ENCODE peak calls at places on chromosomes 3 and 15, in seven cellular contexts. V is RPMI8226; G is activated T-helper 1 cell treated with anti-CD3 and anti-CD28 coated beads, Interleukin-12 subunit alpha, Interleukin-12 subunit beta, Interleukin-2, Interleukin-4 antibody, amounts not matched to agents 30 ng/mL and 10 ng/mL and 1 ng/mL, durations not matched to agents 14 hours and 24 hours and 36 hours; Z is AG08395; O is adrenal gland; N is LoVo; Y is iPS DF 19.7. K is an unnamed sample.

GRCh38 chr15:81880833-81881232 is 165.0 kb downstream of the MEX3B start:
- DNase-seq in V (no peak), G (no peak), Z (no peak), O (no peak), N (no peak), Y (no peak), K (no peak)

GRCh38 chr15:79004336-79004735 is 59.5 kb upstream of the CTSH start:
- DNase-seq in V (peak), G (no peak), Z (peak), O (no peak), N (peak), Y (peak), K (no peak)

GRCh38 chr3:17420668-17421067 is 321.8 kb downstream of the TBC1D5 start:
- DNase-seq in V (no peak), G (no peak), Z (no peak), O (no peak), N (no peak), Y (no peak), K (no peak)

GRCh38 chr15:92666780-92667179 is 11.2 kb upstream of the FAM174B start:
- DNase-seq in V (no peak), G (no peak), Z (peak), O (peak), N (no peak), Y (no peak), K (no peak)

GRCh38 chr15:83694030-83694429 is 40.1 kb downstream of the ADAMTSL3 start:
- DNase-seq in V (no peak), G (no peak), Z (no peak), O (no peak), N (no peak), Y (peak), K (no peak)

GRCh38 chr3:59446775-59447465 is 397.1 kb upstream of the CFAP20DC start:
- DNase-seq in V (no peak), G (no peak), Z (no peak), O (no peak), N (no peak), Y (no peak), K (peak)

GRCh38 chr3:98991393-98991792 is 89.9 kb upstream of the DCBLD2 start:
- DNase-seq in V (no peak), G (no peak), Z (peak), O (no peak), N (no peak), Y (no peak), K (no peak)

GRCh38 chr3:124461838-124462632 is 268.2 kb upstream of the UMPS start:
- DNase-seq in V (no peak), G (no peak), Z (no peak), O (no peak), N (no peak), Y (no peak), K (no peak)

GRCh38 chr15:84924074-84924700 is 39.7 kb downstream of the SLC28A1 start:
- DNase-seq in V (no peak), G (no peak), Z (no peak), O (no peak), N (no peak), Y (no peak), K (no peak)

GRCh38 chr3:117019082-117019713 is 309.6 kb downstream of the TUSC7 start:
- DNase-seq in V (peak), G (peak), Z (peak), O (peak), N (peak), Y (peak), K (peak)

GRCh38 chr3:52436500-52437106 is 8.3 kb downstream of the SEMA3G start:
- DNase-seq in V (no peak), G (no peak), Z (peak), O (no peak), N (no peak), Y (no peak), K (no peak)

GRCh38 chr15:31523655-31524049 is 197.0 kb downstream of the KLF13 start:
- DNase-seq in V (no peak), G (no peak), Z (no peak), O (no peak), N (no peak), Y (no peak), K (no peak)

GRCh38 chr3:10356461-10356897 is 35.6 kb upstream of the SEC13 start:
- DNase-seq in V (no peak), G (no peak), Z (no peak), O (no peak), N (no peak), Y (no peak), K (peak)

GRCh38 chr3:192819001-192819569 is 91.7 kb upstream of the FGF12 start:
- DNase-seq in V (no peak), G (peak), Z (peak), O (peak), N (peak), Y (no peak), K (no peak)

GRCh38 chr15:29613951-29614382 is 208.3 kb downstream of the TJP1 start:
- DNase-seq in V (peak), G (no peak), Z (no peak), O (no peak), N (peak), Y (no peak), K (peak)

GRCh38 chr3:46368569-46368968 is 2.2 kb upstream of the CCR5 start:
- DNase-seq in V (peak), G (peak), Z (no peak), O (peak), N (no peak), Y (peak), K (no peak)

GRCh38 chr3:127998596-127998995 is 53.6 kb upstream of the SEC61A1 start:
- DNase-seq in V (no peak), G (no peak), Z (no peak), O (peak), N (no peak), Y (no peak), K (no peak)

GRCh38 chr3:43455233-43455632 is 166.6 kb downstream of the ANO10 start:
- DNase-seq in V (no peak), G (no peak), Z (peak), O (peak), N (peak), Y (no peak), K (no peak)

GRCh38 chr3:5479229-5479799 is 291.8 kb downstream of the EDEM1 start:
- DNase-seq in V (no peak), G (no peak), Z (no peak), O (no peak), N (peak), Y (no peak), K (no peak)

GRCh38 chr3:170012683-170013400 is 25.0 kb upstream of the GPR160 start:
- DNase-seq in V (no peak), G (no peak), Z (no peak), O (no peak), N (no peak), Y (no peak), K (no peak)

GRCh38 chr15:67051088-67051659 is 14.2 kb upstream of the SMAD3 start:
- DNase-seq in V (no peak), G (no peak), Z (no peak), O (no peak), N (no peak), Y (no peak), K (no peak)

GRCh38 chr3:58955308-58955707 is 94.5 kb downstream of the CFAP20DC start:
- DNase-seq in V (no peak), G (no peak), Z (no peak), O (no peak), N (no peak), Y (no peak), K (no peak)

GRCh38 chr15:98555173-98555515 is 93.2 kb upstream of the IGF1R start:
- DNase-seq in V (no peak), G (no peak), Z (no peak), O (no peak), N (no peak), Y (no peak), K (no peak)

GRCh38 chr15:69697913-69698312 is 245.3 kb downstream of the RPLP1 start:
- DNase-seq in V (peak), G (no peak), Z (no peak), O (no peak), N (no peak), Y (no peak), K (peak)

GRCh38 chr3:142645236-142645793 is 49.1 kb downstream of the PLS1 start:
- DNase-seq in V (no peak), G (no peak), Z (no peak), O (no peak), N (peak), Y (no peak), K (no peak)

GRCh38 chr3:159904911-159905310 is 83.7 kb upstream of the IL12A start:
- DNase-seq in V (no peak), G (no peak), Z (no peak), O (no peak), N (no peak), Y (no peak), K (no peak)

GRCh38 chr3:47578691-47579632 is at the start of gene CSPG5:
- DNase-seq in V (peak), G (peak), Z (peak), O (no peak), N (peak), Y (no peak), K (peak)

GRCh38 chr3:120071259-120071658 is 23.0 kb downstream of the GSK3B start:
- DNase-seq in V (no peak), G (no peak), Z (no peak), O (no peak), N (no peak), Y (no peak), K (no peak)

GRCh38 chr3:36058404-36059035 is 321.8 kb upstream of the STAC start:
- DNase-seq in V (no peak), G (no peak), Z (no peak), O (no peak), N (no peak), Y (no peak), K (no peak)

GRCh38 chr3:45583021-45583851 is 11.3 kb upstream of the LIMD1 start:
- DNase-seq in V (peak), G (no peak), Z (no peak), O (peak), N (no peak), Y (no peak), K (peak)

GRCh38 chr3:54339608-54340007 is 217.3 kb downstream of the CACNA2D3 start:
- DNase-seq in V (no peak), G (no peak), Z (no peak), O (no peak), N (no peak), Y (no peak), K (no peak)

GRCh38 chr15:78077053-78077859 is at the start of gene TBC1D2B:
- DNase-seq in V (peak), G (peak), Z (peak), O (peak), N (peak), Y (no peak), K (peak)

GRCh38 chr3:197080344-197080743 is 50.7 kb upstream of the MELTF start:
- DNase-seq in V (no peak), G (no peak), Z (no peak), O (no peak), N (no peak), Y (no peak), K (no peak)

GRCh38 chr3:49386056-49386756 is 25.6 kb downstream of the RHOA start:
- DNase-seq in V (no peak), G (no peak), Z (no peak), O (no peak), N (no peak), Y (no peak), K (no peak)

GRCh38 chr3:125332504-125332903 is 42.6 kb downstream of the ZNF148 start:
- DNase-seq in V (no peak), G (no peak), Z (no peak), O (no peak), N (no peak), Y (no peak), K (no peak)

GRCh38 chr15:48395532-48396011 is 64.3 kb downstream of the DUT start:
- DNase-seq in V (no peak), G (no peak), Z (peak), O (no peak), N (no peak), Y (no peak), K (no peak)

GRCh38 chr3:133962879-133963278 is 66.8 kb downstream of the SLCO2A1 start:
- DNase-seq in V (no peak), G (no peak), Z (peak), O (no peak), N (no peak), Y (no peak), K (no peak)

GRCh38 chr15:31501536-31502157 is 175.0 kb downstream of the KLF13 start:
- DNase-seq in V (no peak), G (no peak), Z (no peak), O (peak), N (no peak), Y (no peak), K (no peak)

GRCh38 chr15:98850991-98851776 is 156.4 kb downstream of the PGPEP1L start:
- DNase-seq in V (peak), G (peak), Z (peak), O (peak), N (peak), Y (no peak), K (peak)